ENCODE peak calls at places on chromosomes 11 and 22, in four cellular contexts. V is SK-N-SH, A is GM12878, H is K562. C is an unnamed sample.

GRCh38 chr11:64659417-64660144 is 63.4 kb downstream of the NRXN2 start:
- DNase-seq in V (no peak), A (no peak), H (peak), C (no peak)

GRCh38 chr11:87114093-87114492 is 76.4 kb downstream of the TMEM135 start:
- DNase-seq in V (no peak), A (no peak), H (no peak), C (no peak)

GRCh38 chr11:70669871-70670683 is 271.7 kb downstream of the CTTN start:
- DNase-seq in V (peak), A (no peak), H (no peak), C (no peak)

GRCh38 chr11:90476442-90477007 is 253.7 kb upstream of the CHORDC1 start:
- DNase-seq in V (peak), A (peak), H (no peak), C (peak)

GRCh38 chr11:93013646-93014045 is 44.2 kb downstream of the MTNR1B start:
- DNase-seq in V (no peak), A (no peak), H (no peak), C (no peak)

GRCh38 chr11:72426054-72426757 is 8.1 kb downstream of the CLPB start:
- DNase-seq in V (no peak), A (no peak), H (no peak), C (no peak)

GRCh38 chr11:73399159-73400090 is 23.2 kb downstream of the RELT start:
- DNase-seq in V (no peak), A (no peak), H (no peak), C (no peak)

GRCh38 chr11:4459470-4459869 is 10.4 kb downstream of the OR52K2 start:
- DNase-seq in V (no peak), A (no peak), H (no peak), C (no peak)

GRCh38 chr11:122661182-122661945 is 5.8 kb downstream of the UBASH3B start:
- DNase-seq in V (no peak), A (no peak), H (no peak), C (no peak)

GRCh38 chr11:131498631-131499053 is 128.2 kb downstream of the NTM start:
- DNase-seq in V (no peak), A (no peak), H (no peak), C (no peak)

GRCh38 chr11:121024989-121025388 is 1.1 kb downstream of the TBCEL start:
- DNase-seq in V (no peak), A (no peak), H (no peak), C (no peak)

GRCh38 chr22:22714600-22715361 is 70.4 kb downstream of the GGTLC2 start:
- DNase-seq in V (no peak), A (peak), H (no peak), C (peak)

GRCh38 chr11:112884012-112884767 is 77.0 kb upstream of the NCAM1 start:
- DNase-seq in V (no peak), A (no peak), H (no peak), C (no peak)

GRCh38 chr11:111932605-111932938 is 4.6 kb upstream of the DIXDC1 start:
- DNase-seq in V (no peak), A (no peak), H (no peak), C (no peak)

GRCh38 chr22:49690454-49690853 is 137.2 kb downstream of the BRD1 start:
- DNase-seq in V (no peak), A (no peak), H (no peak), C (no peak)

GRCh38 chr11:13114566-13115465 is 105.7 kb downstream of the RASSF10 start:
- DNase-seq in V (peak), A (no peak), H (peak), C (no peak)
- TF ChIP-seq NRF1 in V (no peak), A (no peak), H (peak), C (no peak)

DNA sequence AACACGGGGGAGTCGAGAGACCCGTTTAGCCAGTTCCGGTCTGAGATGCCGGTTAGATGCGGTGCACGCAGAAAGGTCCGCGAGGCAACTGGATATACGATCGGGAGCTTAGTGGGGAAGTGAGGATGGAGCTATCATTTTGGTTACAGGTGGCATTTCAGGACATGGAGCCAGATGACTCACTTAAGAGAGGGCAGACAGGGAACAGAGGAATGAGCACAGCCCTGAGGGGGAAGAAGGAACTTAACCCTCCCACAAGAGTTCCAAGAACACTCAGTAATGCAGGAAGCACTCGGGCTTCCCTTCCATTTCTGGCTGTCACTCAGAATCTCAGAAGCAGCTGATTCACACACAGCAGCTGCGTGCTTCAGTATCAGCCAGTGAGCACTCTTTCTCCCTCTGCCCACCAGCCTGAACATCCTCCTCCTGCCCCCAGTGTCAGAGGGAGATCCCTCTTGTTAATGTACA is 34.9 kb downstream of the EFCAB6 start:
- DNase-seq in V (no peak), A (no peak), H (no peak), C (no peak)
- TF ChIP-seq NRF1 in V (no peak), A (no peak), H (no peak), C (no peak)

DNA sequence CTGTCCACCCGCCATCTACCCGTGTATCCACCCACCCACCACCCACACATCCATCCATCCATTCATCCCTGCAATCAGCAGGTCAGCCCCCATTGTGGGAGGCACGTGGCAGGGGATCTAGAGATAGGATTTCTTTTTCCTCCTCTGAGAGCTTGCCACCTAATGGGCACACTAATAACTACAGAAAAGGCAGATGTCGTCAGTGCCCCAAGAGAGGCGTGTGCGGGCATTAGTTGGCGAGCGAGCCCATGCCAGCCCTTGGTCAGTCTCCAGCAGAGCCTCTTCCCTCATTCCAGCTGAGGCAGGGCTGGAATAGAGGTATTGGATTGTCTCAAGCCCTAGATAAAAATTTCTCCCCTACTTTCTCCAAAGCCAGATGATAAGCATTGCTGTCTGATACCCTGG is 9.7 kb downstream of the USP2 start:
- DNase-seq in V (peak), A (no peak), H (no peak), C (no peak)
- TF ChIP-seq NRF1 in V (no peak), A (no peak), H (no peak), C (no peak)

GRCh38 chr11:27201454-27202302 is 161.1 kb downstream of the BBOX1 start:
- DNase-seq in V (peak), A (no peak), H (peak), C (no peak)
- TF ChIP-seq NRF1 in V (no peak), A (no peak), H (no peak), C (no peak)

GRCh38 chr22:47613606-47614350 is 851.3 kb downstream of the TBC1D22A start:
- DNase-seq in V (no peak), A (no peak), H (no peak), C (no peak)
- TF ChIP-seq NRF1 in V (no peak), A (no peak), H (no peak), C (no peak)

GRCh38 chr22:18950141-18950540 is 14.0 kb upstream of the PRODH start:
- DNase-seq in V (no peak), A (no peak), H (no peak), C (no peak)

GRCh38 chr22:18954941-18955571 is 19.0 kb upstream of the PRODH start:
- DNase-seq in V (no peak), A (no peak), H (no peak), C (no peak)

GRCh38 chr22:18952022-18952421 is 15.9 kb upstream of the PRODH start:
- DNase-seq in V (no peak), A (no peak), H (no peak), C (no peak)

GRCh38 chr22:18955696-18956095 is 19.6 kb upstream of the PRODH start:
- DNase-seq in V (no peak), A (no peak), H (no peak), C (no peak)

DNA sequence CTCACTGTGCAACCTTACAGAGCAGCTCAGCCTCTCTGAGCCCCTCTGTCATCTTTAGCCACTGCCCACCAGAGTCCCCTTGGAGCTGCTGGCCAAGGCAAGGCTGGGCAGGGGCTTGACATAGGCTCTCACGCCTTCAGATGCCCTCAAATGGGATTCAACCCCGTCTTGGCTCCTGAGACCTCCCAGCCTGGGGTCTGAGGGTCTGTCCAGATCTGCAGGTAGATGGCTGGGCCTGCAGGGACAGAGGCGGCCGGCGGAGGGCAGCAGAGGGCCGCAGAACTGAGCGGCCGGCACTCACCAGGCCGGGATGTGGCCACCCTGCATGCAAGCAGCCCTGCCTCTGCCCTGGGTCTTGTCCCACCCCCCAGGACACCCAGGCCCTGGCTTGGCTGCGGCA is 18.2 kb upstream of the PRODH start:
- DNase-seq in V (peak), A (no peak), H (peak), C (peak)
- TF ChIP-seq NRF1 in V (no peak), A (no peak), H (no peak), C (no peak)

GRCh38 chr22:37371491-37371890 is 55.8 kb downstream of the ELFN2 start:
- DNase-seq in V (peak), A (no peak), H (no peak), C (no peak)

GRCh38 chr22:37369536-37369935 is 57.7 kb downstream of the ELFN2 start:
- DNase-seq in V (no peak), A (no peak), H (no peak), C (no peak)

GRCh38 chr22:37368058-37368457 is 59.2 kb downstream of the ELFN2 start:
- DNase-seq in V (no peak), A (no peak), H (no peak), C (no peak)

GRCh38 chr22:37371911-37372310 is 55.4 kb downstream of the ELFN2 start:
- DNase-seq in V (no peak), A (no peak), H (no peak), C (no peak)

DNA sequence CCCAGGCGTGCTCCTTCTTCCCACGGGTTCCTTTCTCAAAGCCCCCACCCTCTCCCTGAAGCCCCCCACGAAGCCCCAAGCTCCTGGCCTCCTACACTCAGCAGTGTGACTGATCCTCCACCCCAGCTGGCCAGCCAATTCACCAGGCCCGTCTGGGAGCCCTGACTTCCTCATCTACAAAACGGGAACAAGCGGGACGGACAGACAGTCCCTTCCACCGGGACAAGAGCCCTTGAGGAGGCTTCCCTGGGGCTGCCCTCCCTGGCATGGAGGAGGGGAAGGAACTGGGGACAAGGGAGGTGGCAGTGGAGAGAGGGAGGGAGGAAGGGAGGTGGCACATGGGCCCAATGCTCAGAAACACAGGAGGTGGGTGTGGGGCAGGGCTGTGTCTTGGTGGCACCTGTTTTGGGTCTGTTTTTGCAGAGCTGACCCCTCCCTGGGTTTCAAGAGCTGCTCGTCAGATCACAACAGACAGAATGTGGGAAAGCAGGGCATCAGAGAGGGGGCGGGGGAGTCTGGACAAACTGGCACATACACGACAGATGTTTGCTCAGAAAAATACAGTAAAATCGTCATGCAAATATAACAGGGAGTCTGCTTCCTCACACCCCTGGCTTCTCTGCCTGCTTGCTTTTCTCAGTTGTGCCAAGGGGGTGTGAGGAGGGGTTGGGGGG is 56.8 kb downstream of the ELFN2 start:
- DNase-seq in V (no peak), A (no peak), H (no peak), C (no peak)
- TF ChIP-seq NRF1 in V (no peak), A (no peak), H (no peak), C (no peak)

DNA sequence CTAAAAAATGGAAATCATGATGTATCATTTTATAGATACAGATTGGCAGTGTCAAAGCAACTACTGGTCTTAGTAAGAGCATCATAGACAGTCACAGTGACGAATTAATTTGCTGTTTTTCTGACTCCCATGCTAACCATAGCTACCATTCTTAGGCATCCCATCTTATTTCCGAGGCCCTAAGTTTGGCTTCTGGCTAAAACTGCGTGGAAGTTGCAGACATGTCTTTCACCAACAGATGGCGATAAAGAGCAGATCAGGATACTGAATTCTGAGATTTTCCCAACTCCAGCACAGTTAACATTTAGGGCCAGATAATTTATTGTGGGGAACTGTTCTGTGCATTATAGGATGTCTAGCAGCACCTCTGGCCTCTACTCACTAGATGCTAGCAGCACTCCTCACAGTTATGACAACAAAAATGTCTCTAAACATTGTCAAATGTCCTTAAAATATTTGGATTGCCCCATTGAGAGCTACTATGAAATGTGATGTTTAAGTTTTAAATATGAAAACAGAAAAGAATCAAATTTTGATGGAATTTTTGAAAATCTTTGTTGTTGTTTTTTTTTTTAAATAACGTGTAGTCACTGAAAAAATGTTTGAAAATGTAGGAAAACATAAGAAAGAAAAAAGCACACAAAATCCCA is 16.3 kb downstream of the OR2AG2 start:
- DNase-seq in V (peak), A (no peak), H (peak), C (no peak)
- TF ChIP-seq NRF1 in V (no peak), A (no peak), H (no peak), C (no peak)

C was measured in H1.